ENCODE peak calls at places on chromosomes 1 and 21, in four cellular contexts. One of them, this sample, is unnamed.

GRCh38 chr21:14683021-14683420 is 136.9 kb upstream of the SAMSN1 start:
- DNase-seq in right cardiac atrium: no peak
- DNase-seq in AG04450: no peak
- DNase-seq in fibroblast of lung: no peak
- DNase-seq in this sample: no peak

GRCh38 chr1:224205438-224205840 is 22.4 kb downstream of the DEGS1 start:
- DNase-seq in AG04450: no peak
- DNase-seq in right cardiac atrium: no peak
- DNase-seq in fibroblast of lung: peak; percentile 84
- DNase-seq in this sample: peak; percentile 74

GRCh38 chr1:151158311-151158710 is 1.9 kb downstream of the TNFAIP8L2 start:
- DNase-seq in AG04450: no peak
- DNase-seq in right cardiac atrium: no peak
- DNase-seq in fibroblast of lung: no peak
- DNase-seq in this sample: no peak

GRCh38 chr21:44011774-44012473 is at the start of gene TRAPPC10:
- DNase-seq in fibroblast of lung: peak; percentile 87
- DNase-seq in right cardiac atrium: peak; percentile 85
- DNase-seq in AG04450: peak; percentile 37
- DNase-seq in this sample: peak; percentile 73

GRCh38 chr1:233182587-233182986 is 112.9 kb downstream of the PCNX2 start:
- DNase-seq in AG04450: no peak
- DNase-seq in fibroblast of lung: no peak
- DNase-seq in right cardiac atrium: no peak
- DNase-seq in this sample: no peak

GRCh38 chr1:212478467-212479025 is 45.8 kb downstream of the NENF start:
- DNase-seq in right cardiac atrium: no peak
- DNase-seq in fibroblast of lung: no peak
- DNase-seq in AG04450: no peak
- DNase-seq in this sample: no peak

GRCh38 chr1:195939844-195940243 is 668.4 kb downstream of the KCNT2 start:
- DNase-seq in AG04450: no peak
- DNase-seq in fibroblast of lung: no peak
- DNase-seq in right cardiac atrium: no peak
- DNase-seq in this sample: peak; percentile 6

GRCh38 chr1:113949007-113949406 is 19.9 kb downstream of the HIPK1 start:
- DNase-seq in AG04450: no peak
- DNase-seq in right cardiac atrium: no peak
- DNase-seq in fibroblast of lung: no peak
- DNase-seq in this sample: peak; percentile 44

GRCh38 chr1:212514056-212514614 is 81.4 kb downstream of the NENF start:
- DNase-seq in fibroblast of lung: peak; percentile 74
- DNase-seq in AG04450: no peak
- DNase-seq in right cardiac atrium: peak; percentile 48
- DNase-seq in this sample: peak; percentile 15

GRCh38 chr21:37009740-37010341 is 3.3 kb downstream of the RIPPLY3 start:
- DNase-seq in AG04450: peak; percentile 49
- DNase-seq in right cardiac atrium: peak; percentile 84
- DNase-seq in fibroblast of lung: peak; percentile 80
- DNase-seq in this sample: peak; percentile 82
- H3K4me3 ChIP-seq in AG04450: peak overlapping the region; percentile 48
- H3K4me3 ChIP-seq in right cardiac atrium: no peak overlapping the region
- H3K4me3 ChIP-seq in fibroblast of lung: no peak overlapping the region
- H3K4me3 ChIP-seq in this sample: peak overlapping the region; percentile 58

GRCh38 chr1:203591626-203592025 is 35.0 kb upstream of the ATP2B4 start:
- DNase-seq in right cardiac atrium: no peak
- DNase-seq in fibroblast of lung: no peak
- DNase-seq in AG04450: no peak
- DNase-seq in this sample: no peak
- H3K4me3 ChIP-seq in right cardiac atrium: no peak overlapping the region
- H3K4me3 ChIP-seq in fibroblast of lung: no peak overlapping the region
- H3K4me3 ChIP-seq in AG04450: no peak overlapping the region
- H3K4me3 ChIP-seq in this sample: no peak overlapping the region

GRCh38 chr1:18108313-18109057 is 887 bp downstream of the IGSF21 start:
- DNase-seq in fibroblast of lung: no peak
- DNase-seq in right cardiac atrium: no peak
- DNase-seq in AG04450: no peak
- DNase-seq in this sample: no peak
- H3K4me3 ChIP-seq in fibroblast of lung: no peak overlapping the region
- H3K4me3 ChIP-seq in right cardiac atrium: peak overlapping the region; percentile 23
- H3K4me3 ChIP-seq in AG04450: no peak overlapping the region
- H3K4me3 ChIP-seq in this sample: no peak overlapping the region

GRCh38 chr1:30087465-30087864 is 635.9 kb downstream of the MATN1 start:
- DNase-seq in AG04450: no peak
- DNase-seq in fibroblast of lung: no peak
- DNase-seq in right cardiac atrium: no peak
- DNase-seq in this sample: no peak

GRCh38 chr1:30084909-30085571 is 638.3 kb downstream of the MATN1 start:
- DNase-seq in fibroblast of lung: no peak
- DNase-seq in AG04450: no peak
- DNase-seq in right cardiac atrium: no peak
- DNase-seq in this sample: no peak

GRCh38 chr1:30083800-30084464 is 639.5 kb downstream of the MATN1 start:
- DNase-seq in fibroblast of lung: peak; percentile 89
- DNase-seq in right cardiac atrium: no peak
- DNase-seq in AG04450: peak; percentile 61
- DNase-seq in this sample: peak; percentile 82

GRCh38 chr1:30088594-30089556 is 634.5 kb downstream of the MATN1 start:
- DNase-seq in fibroblast of lung: no peak
- DNase-seq in AG04450: no peak
- DNase-seq in right cardiac atrium: no peak
- DNase-seq in this sample: no peak

GRCh38 chr1:30085814-30086770 is 637.3 kb downstream of the MATN1 start:
- DNase-seq in AG04450: no peak
- DNase-seq in right cardiac atrium: peak; percentile 65
- DNase-seq in fibroblast of lung: peak; percentile 56
- DNase-seq in this sample: peak; percentile 53
- H3K4me3 ChIP-seq in AG04450: peak overlapping the region; percentile 29
- H3K4me3 ChIP-seq in right cardiac atrium: no peak overlapping the region
- H3K4me3 ChIP-seq in fibroblast of lung: no peak overlapping the region
- H3K4me3 ChIP-seq in this sample: peak overlapping the region; percentile 39

DNA sequence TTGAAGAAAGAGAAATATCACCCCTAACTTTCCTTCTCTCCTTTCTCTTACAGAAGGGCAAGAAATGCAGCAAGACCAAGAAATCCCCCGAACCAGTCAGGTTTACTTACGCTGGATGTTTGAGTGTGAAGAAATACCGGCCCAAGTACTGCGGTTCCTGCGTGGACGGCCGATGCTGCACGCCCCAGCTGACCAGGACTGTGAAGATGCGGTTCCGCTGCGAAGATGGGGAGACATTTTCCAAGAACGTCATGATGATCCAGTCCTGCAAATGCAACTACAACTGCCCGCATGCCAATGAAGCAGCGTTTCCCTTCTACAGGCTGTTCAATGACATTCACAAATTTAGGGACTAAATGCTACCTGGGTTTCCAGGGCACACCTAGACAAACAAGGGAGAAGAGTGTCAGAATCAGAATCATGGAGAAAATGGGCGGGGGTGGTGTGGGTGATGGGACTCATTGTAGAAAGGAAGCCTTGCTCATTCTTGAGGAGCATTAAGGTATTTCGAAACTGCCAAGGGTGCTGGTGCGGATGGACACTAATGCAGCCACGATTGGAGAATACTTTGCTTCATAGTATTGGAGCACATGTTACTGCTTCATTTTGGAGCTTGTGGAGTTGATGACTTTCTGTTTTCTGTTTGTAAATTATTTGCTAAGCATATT is 2.3 kb downstream of the CCN1 start:
- DNase-seq in AG04450: no peak
- DNase-seq in right cardiac atrium: no peak
- DNase-seq in fibroblast of lung: peak; percentile 56
- DNase-seq in this sample: peak; percentile 65
- H3K4me3 ChIP-seq in AG04450: peak overlapping the region; percentile 93
- H3K4me3 ChIP-seq in right cardiac atrium: peak overlapping the region; percentile 60
- H3K4me3 ChIP-seq in fibroblast of lung: peak overlapping the region; percentile 55
- H3K4me3 ChIP-seq in this sample: peak overlapping the region; percentile 97

GRCh38 chr1:178867670-178868069 is 3.2 kb downstream of the ANGPTL1 start:
- DNase-seq in fibroblast of lung: no peak
- DNase-seq in AG04450: no peak
- DNase-seq in right cardiac atrium: no peak
- DNase-seq in this sample: peak; percentile 64

GRCh38 chr1:178869114-178869697 is 1.7 kb downstream of the ANGPTL1 start:
- DNase-seq in AG04450: no peak
- DNase-seq in fibroblast of lung: peak; percentile 20
- DNase-seq in right cardiac atrium: no peak
- DNase-seq in this sample: peak; percentile 84

GRCh38 chr1:178868700-178869099 is 2.2 kb downstream of the ANGPTL1 start:
- DNase-seq in right cardiac atrium: no peak
- DNase-seq in AG04450: no peak
- DNase-seq in fibroblast of lung: no peak
- DNase-seq in this sample: peak; percentile 30

GRCh38 chr1:178871551-178872320 is 859 bp upstream of the ANGPTL1 start:
- DNase-seq in AG04450: no peak
- DNase-seq in right cardiac atrium: no peak
- DNase-seq in fibroblast of lung: no peak
- DNase-seq in this sample: no peak

GRCh38 chr1:178870944-178871343 is at the start of gene ANGPTL1:
- DNase-seq in right cardiac atrium: no peak
- DNase-seq in AG04450: peak; percentile 39
- DNase-seq in fibroblast of lung: peak; percentile 68
- DNase-seq in this sample: peak; percentile 42
- H3K4me3 ChIP-seq in right cardiac atrium: peak within 1 kb of the TSS; percentile 68
- H3K4me3 ChIP-seq in AG04450: peak within 1 kb of the TSS; percentile 3
- H3K4me3 ChIP-seq in fibroblast of lung: no peak within 1 kb of the TSS
- H3K4me3 ChIP-seq in this sample: no peak within 1 kb of the TSS

GRCh38 chr1:93679546-93679945 is 2.1 kb downstream of the BCAR3 start:
- DNase-seq in AG04450: no peak
- DNase-seq in fibroblast of lung: peak; percentile 51
- DNase-seq in right cardiac atrium: no peak
- DNase-seq in this sample: peak; percentile 53
- H3K4me3 ChIP-seq in AG04450: peak overlapping the region; percentile 78
- H3K4me3 ChIP-seq in fibroblast of lung: peak overlapping the region; percentile 83
- H3K4me3 ChIP-seq in right cardiac atrium: no peak overlapping the region
- H3K4me3 ChIP-seq in this sample: peak overlapping the region; percentile 2

This sample was measured in fibroblast of the aortic adventitia.